ENCODE peak calls at places on chromosomes 5 and 9, in five cellular contexts. L is neural progenitor cell, V is MM.1S, U is HCT116, W is GM23338. J is an unnamed sample.

GRCh38 chr5:38465045-38465444 is 91.4 kb downstream of the LIFR start:
- DNase-seq in U (no peak), L (no peak), V (no peak), W (no peak), J (no peak)

GRCh38 chr5:138459311-138459710 is 6.0 kb upstream of the EGR1 start:
- DNase-seq in L (no peak), V (peak), W (no peak), U (no peak), J (peak)

GRCh38 chr5:138643040-138643791 is 68.0 kb upstream of the HSPA9 start:
- DNase-seq in L (no peak), U (no peak), W (no peak), V (no peak), J (no peak)

GRCh38 chr9:115972362-115972761 is 181.2 kb upstream of the PAPPA start:
- DNase-seq in W (no peak), U (no peak), V (no peak), L (no peak), J (no peak)

GRCh38 chr5:120988970-120989369 is 524.9 kb downstream of the PRR16 start:
- DNase-seq in U (no peak), L (no peak), V (no peak), W (peak), J (no peak)

GRCh38 chr5:174459832-174460448 is 264.4 kb upstream of the MSX2 start:
- DNase-seq in U (no peak), L (no peak), V (no peak), W (no peak), J (no peak)

GRCh38 chr9:109940536-109940935 is 160.5 kb downstream of the PALM2AKAP2 start:
- DNase-seq in U (no peak), L (no peak), W (no peak), V (no peak), J (no peak)

GRCh38 chr9:77569335-77569734 is 78.8 kb downstream of the GNA14 start:
- DNase-seq in V (no peak), L (no peak), W (peak), U (no peak), J (no peak)

GRCh38 chr9:88535226-88535931 is 401 bp downstream of the NXNL2 start:
- DNase-seq in U (no peak), L (peak), W (peak), V (no peak), J (peak)

GRCh38 chr9:134326754-134327526 is 685 bp downstream of the RXRA start:
- DNase-seq in U (no peak), W (peak), L (peak), V (peak), J (peak)

GRCh38 chr9:104907278-104907951 is 20.5 kb downstream of the ABCA1 start:
- DNase-seq in U (no peak), V (no peak), L (no peak), W (no peak), J (no peak)

GRCh38 chr9:86843182-86843581 is 104.1 kb downstream of the GAS1 start:
- DNase-seq in V (no peak), L (no peak), U (no peak), W (no peak), J (peak)

GRCh38 chr5:159947708-159948358 is 31.6 kb downstream of the ADRA1B start:
- DNase-seq in U (no peak), L (no peak), V (no peak), W (no peak), J (peak)
- TF ChIP-seq EZH2 in U (no peak), L (no peak), V (no peak), W (no peak), J (no peak)

GRCh38 chr5:139788294-139788875 is 7.2 kb upstream of the PSD2 start:
- DNase-seq in L (peak), U (no peak), V (no peak), W (peak), J (no peak)
- TF ChIP-seq EZH2phosphoT487 in L (no peak), U (no peak), V (no peak), W (no peak), J (no peak)

DNA sequence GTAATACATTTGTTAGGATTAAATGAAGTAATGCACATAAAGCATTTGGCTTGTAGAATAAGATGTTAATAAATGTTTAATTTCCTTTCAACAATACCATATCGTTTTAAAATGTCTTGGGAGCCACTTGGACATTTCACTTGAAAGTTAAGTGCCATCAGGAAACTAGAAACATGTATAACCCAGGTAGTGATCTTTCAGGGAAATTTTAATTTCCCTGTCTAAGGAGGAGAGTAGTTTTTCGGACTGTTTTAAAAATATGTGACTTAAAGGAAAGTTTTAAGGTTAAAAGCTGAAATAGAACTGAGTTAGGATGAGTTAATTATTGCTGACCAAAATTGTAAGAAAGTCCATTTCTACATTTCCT is 18.0 kb downstream of the CDC42SE2 start:
- DNase-seq in V (no peak), U (no peak), L (no peak), W (no peak), J (no peak)
- H3K27ac ChIP-seq in V (peak), U (no peak), L (no peak), W (no peak), J (peak)

GRCh38 chr5:50963647-50964584 is 297.5 kb downstream of the PARP8 start:
- DNase-seq in U (no peak), L (peak), V (no peak), W (peak), J (peak)
- TF ChIP-seq EZH2 in U (no peak), L (peak), V (no peak), W (peak), J (no peak)

DNA sequence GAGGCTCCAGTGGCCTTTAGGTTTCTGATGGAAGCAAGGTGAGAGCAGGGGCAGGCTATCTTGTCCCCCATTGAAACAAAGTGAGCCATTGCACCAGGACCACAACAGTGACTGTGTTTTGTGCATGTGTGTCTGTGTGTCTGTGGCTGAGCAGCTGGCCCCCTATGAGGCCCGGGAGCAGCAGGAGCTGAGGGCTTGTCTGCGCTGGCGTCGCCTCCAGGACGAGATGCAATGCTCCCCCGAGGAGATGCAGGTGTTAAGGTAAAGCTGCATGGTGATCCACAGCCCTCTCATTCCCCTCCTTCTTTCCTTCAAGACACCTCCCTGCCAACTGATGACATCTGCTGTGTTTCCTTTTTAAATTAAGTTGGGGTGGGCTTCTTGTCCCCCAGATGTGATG is 201.8 kb downstream of the AOPEP start:
- DNase-seq in L (no peak), U (no peak), V (no peak), W (no peak), J (no peak)
- TF ChIP-seq EZH2phosphoT487 in L (no peak), U (no peak), V (no peak), W (no peak), J (no peak)

J was measured in hepatocyte.